ENCODE peak calls at places on chromosomes 12 and 14, in ten cellular contexts. F, N, J, V, U, A, Q, P, O and T are unnamed samples.

GRCh38 chr12:113186033-113186365 is 478 bp downstream of the RITA1 start:
- DNase-seq in Q (no peak), U (no peak), J (no peak), P (no peak), A (no peak), V (peak), F (no peak), N (no peak), O (peak), T (no peak)

GRCh38 chr14:68795602-68796417 is 2.9 kb upstream of the ZFP36L1 start:
- DNase-seq in F (peak), V (peak), O (no peak), P (peak), J (no peak), N (peak), A (peak), U (peak), Q (peak), T (no peak)

GRCh38 chr14:95891742-95892141 is 15.1 kb downstream of the TUNAR start:
- DNase-seq in F (no peak), J (peak), O (no peak), N (no peak), U (no peak), P (no peak), V (peak), A (no peak), Q (no peak), T (peak)

GRCh38 chr12:28583771-28584261 is 393.6 kb downstream of the CCDC91 start:
- DNase-seq in Q (no peak), A (no peak), J (no peak), N (no peak), F (no peak), P (no peak), O (peak), U (no peak), V (peak), T (no peak)

GRCh38 chr12:724194-724855 is 28.1 kb upstream of the WNK1 start:
- DNase-seq in Q (no peak), J (peak), F (no peak), P (no peak), O (peak), N (no peak), U (no peak), A (no peak), V (no peak), T (no peak)

GRCh38 chr12:83656004-83656403 is 969.3 kb downstream of the TMTC2 start:
- DNase-seq in Q (no peak), P (no peak), F (no peak), U (no peak), N (no peak), J (no peak), V (no peak), A (no peak), O (no peak), T (no peak)

GRCh38 chr12:127559349-127560040 is 707.5 kb upstream of the TMEM132C start:
- DNase-seq in A (peak), Q (no peak), O (peak), F (peak), P (peak), J (no peak), N (peak), U (peak), V (peak), T (peak)

GRCh38 chr12:67667276-67668073 is 18.9 kb downstream of the DYRK2 start:
- DNase-seq in F (peak), O (no peak), A (peak), V (no peak), P (peak), J (no peak), U (no peak), N (peak), Q (peak), T (no peak)

GRCh38 chr12:124747426-124748161 is 116.1 kb downstream of the SCARB1 start:
- DNase-seq in J (no peak), Q (no peak), O (peak), P (no peak), U (no peak), V (peak), N (no peak), A (no peak), F (peak), T (peak)

GRCh38 chr12:1605129-1606020 is 11.0 kb upstream of the FBXL14 start:
- DNase-seq in O (peak), J (peak), V (peak), A (peak), Q (peak), N (peak), P (peak), F (peak), U (peak), T (peak)

GRCh38 chr12:113854385-113855136 is 111.6 kb downstream of the RBM19 start:
- DNase-seq in J (no peak), A (no peak), Q (no peak), F (no peak), U (peak), N (peak), P (peak), O (no peak), V (no peak), T (no peak)

GRCh38 chr12:89432396-89432795 is 80.1 kb upstream of the DUSP6 start:
- DNase-seq in O (no peak), U (no peak), Q (no peak), N (no peak), F (no peak), J (no peak), P (no peak), A (no peak), V (no peak), T (no peak)

GRCh38 chr14:86858043-86858442 is 1134.9 kb downstream of the GALC start:
- DNase-seq in O (no peak), A (no peak), U (no peak), Q (no peak), J (no peak), V (peak), P (no peak), N (no peak), F (no peak), T (no peak)

GRCh38 chr14:23789696-23790095 is 153.5 kb downstream of the DHRS2 start:
- DNase-seq in O (no peak), A (no peak), Q (no peak), V (no peak), N (no peak), U (no peak), J (no peak), P (no peak), F (no peak), T (no peak)

GRCh38 chr14:77955816-77956796 is 156.2 kb downstream of the ADCK1 start:
- DNase-seq in J (no peak), O (no peak), Q (no peak), U (no peak), N (no peak), V (no peak), F (no peak), A (no peak), P (no peak), T (no peak)

GRCh38 chr12:110317921-110318320 is 36.9 kb downstream of the ATP2A2 start:
- DNase-seq in U (no peak), J (no peak), O (no peak), Q (no peak), P (no peak), A (no peak), V (peak), F (no peak), N (no peak), T (no peak)

GRCh38 chr14:91350813-91351507 is 66.7 kb downstream of the CCDC88C start:
- DNase-seq in A (no peak), V (no peak), F (no peak), U (no peak), Q (no peak), N (no peak), O (peak), P (no peak), J (no peak), T (peak)

GRCh38 chr14:69328765-69329164 is 68.8 kb downstream of the GALNT16 start:
- DNase-seq in O (no peak), F (no peak), N (no peak), U (no peak), J (no peak), P (no peak), V (no peak), Q (no peak), A (no peak), T (no peak)

GRCh38 chr12:96392397-96392796 is 7.8 kb downstream of the CDK17 start:
- DNase-seq in N (no peak), V (no peak), J (no peak), P (no peak), F (no peak), O (no peak), U (no peak), A (no peak), Q (no peak), T (no peak)

GRCh38 chr12:116599285-116600122 is 40.3 kb downstream of the MAP1LC3B2 start:
- DNase-seq in U (peak), J (peak), P (peak), V (peak), Q (peak), F (peak), N (peak), A (peak), O (peak), T (peak)

GRCh38 chr12:102119674-102120563 is at the start of the genes NUP37 and PARPBP:
- DNase-seq in O (peak), V (peak), F (peak), N (peak), U (peak), J (peak), P (peak), A (peak), Q (peak), T (peak)
- TF ChIP-seq POLR2A in O (peak), V (peak), F (peak), N (peak), U (peak), J (peak), P (peak), A (no peak), Q (peak), T (peak)

GRCh38 chr14:75123991-75124390 is 2.9 kb downstream of the NEK9 start:
- DNase-seq in F (peak), V (peak), A (no peak), P (no peak), N (peak), U (peak), O (peak), J (peak), Q (no peak), T (peak)
- TF ChIP-seq POLR2A in F (no peak), V (no peak), A (no peak), P (no peak), N (no peak), U (no peak), O (no peak), J (no peak), Q (no peak), T (no peak)

GRCh38 chr12:6925543-6926279 is 2.0 kb upstream of the ATN1 start:
- DNase-seq in A (peak), F (peak), O (no peak), N (peak), V (peak), J (peak), U (no peak), Q (peak), P (peak), T (peak)
- TF ChIP-seq POLR2A in A (no peak), F (no peak), O (no peak), N (peak), V (no peak), J (peak), U (no peak), Q (no peak), P (peak), T (peak)

GRCh38 chr14:99479160-99479902 is 1.3 kb downstream of the SETD3 start:
- DNase-seq in A (no peak), N (no peak), Q (no peak), J (no peak), U (no peak), O (no peak), P (peak), V (peak), F (no peak), T (no peak)

GRCh38 chr14:99478133-99478532 is 2.5 kb downstream of the SETD3 start:
- DNase-seq in O (no peak), N (no peak), P (no peak), J (no peak), U (no peak), V (no peak), Q (no peak), F (no peak), A (no peak), T (no peak)

GRCh38 chr14:99481745-99482099 is 513 bp downstream of the CCNK start:
- DNase-seq in F (no peak), J (no peak), Q (no peak), A (no peak), O (peak), U (no peak), P (peak), V (peak), N (no peak), T (no peak)

GRCh38 chr14:99480856-99481744 is at the start of the genes CCNK and SETD3:
- DNase-seq in V (peak), J (peak), Q (peak), A (peak), N (peak), P (peak), F (peak), U (peak), O (peak), T (peak)

DNA sequence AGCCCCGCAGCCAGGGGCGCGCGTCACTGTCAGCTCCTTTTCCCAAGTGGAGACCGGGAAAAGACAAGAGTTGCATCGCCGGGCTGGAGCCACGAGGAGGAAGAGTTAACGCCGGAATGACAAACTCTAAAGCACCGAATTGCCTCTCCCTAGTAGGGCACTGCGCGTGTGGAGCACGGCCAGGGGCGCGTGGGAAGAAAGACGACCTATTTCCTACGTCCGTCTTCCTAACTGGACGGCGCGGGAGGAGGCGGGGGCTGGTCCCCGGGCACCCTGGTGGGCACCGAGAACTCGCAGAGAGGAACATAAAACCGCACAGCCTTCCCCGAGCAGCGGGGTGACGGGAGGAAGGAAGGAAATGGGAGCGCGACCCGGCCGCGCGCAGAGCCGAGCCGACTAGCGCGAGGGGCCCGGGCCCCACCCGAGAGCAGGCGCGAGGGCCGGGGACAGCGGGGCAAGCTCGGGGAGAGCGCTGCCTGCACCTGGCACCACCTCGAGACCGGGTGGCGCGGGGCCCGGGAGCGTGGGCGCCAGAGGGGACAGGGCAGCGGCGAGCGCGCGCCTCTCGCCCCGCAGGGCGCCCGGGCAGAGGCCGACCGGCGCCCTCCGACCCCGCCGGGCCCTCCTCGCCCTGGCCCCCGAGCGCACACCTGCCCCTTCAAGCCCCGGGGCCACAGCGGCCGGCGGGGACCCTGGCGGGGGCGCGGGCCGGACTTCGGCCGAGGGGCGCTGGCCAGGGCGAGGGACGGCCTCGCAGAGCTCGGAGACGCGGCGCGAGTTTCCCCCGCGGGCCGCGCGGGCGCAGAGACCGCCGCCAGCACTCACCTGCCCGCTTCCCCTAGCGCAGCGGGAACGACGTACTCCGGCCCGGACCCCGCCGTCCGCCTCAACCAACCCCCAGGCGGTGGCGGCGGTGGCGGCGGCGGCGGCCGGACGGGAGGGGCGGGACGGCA is 480 bp downstream of the SETD3 start:
- DNase-seq in V (peak), N (peak), A (peak), U (peak), F (peak), O (peak), Q (peak), J (peak), P (peak), T (peak)
- TF ChIP-seq POLR2A in V (peak), N (peak), A (no peak), U (no peak), F (peak), O (peak), Q (peak), J (no peak), P (peak), T (peak)

DNA sequence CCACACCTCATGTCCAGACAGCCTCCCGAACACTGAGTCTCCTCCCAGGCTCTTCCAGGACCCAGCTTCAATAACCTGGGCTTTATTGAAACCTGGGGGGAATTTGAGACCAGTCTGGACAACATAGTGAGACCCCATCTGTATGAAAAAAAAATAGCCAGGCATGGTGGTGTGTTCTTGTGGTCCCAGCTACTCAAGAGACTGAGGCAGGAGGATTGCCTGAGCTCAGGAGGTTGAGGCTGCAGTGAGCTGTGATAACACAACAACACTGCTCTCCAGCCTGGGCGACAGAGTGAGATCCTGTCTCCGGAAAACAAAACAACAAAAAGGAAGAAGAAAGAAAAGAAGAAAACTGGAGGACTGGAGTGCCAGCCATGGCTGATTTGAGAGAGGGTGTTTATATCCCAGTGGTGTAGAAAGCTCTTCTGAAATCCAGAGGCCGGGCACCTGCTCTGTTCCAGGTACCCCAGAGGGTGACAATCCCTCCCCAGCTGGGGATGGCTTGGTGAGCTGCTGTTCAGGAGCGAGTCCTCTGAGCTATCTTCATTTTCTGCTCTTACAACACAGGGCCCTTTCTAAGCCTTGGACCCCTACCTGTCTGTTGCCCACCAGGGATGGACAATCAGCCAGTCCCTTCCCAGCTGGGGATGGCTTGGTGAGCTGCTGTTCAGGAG is 6.0 kb upstream of the PGF start:
- DNase-seq in V (no peak), U (no peak), N (no peak), O (no peak), F (no peak), Q (no peak), P (no peak), J (no peak), A (no peak), T (no peak)
- TF ChIP-seq POLR2A in V (no peak), U (no peak), N (no peak), O (no peak), F (no peak), Q (no peak), P (no peak), J (no peak), A (no peak), T (no peak)

GRCh38 chr12:108804361-108804949 is 52.9 kb downstream of the SSH1 start:
- DNase-seq in A (no peak), O (no peak), F (peak), U (no peak), J (no peak), Q (no peak), V (peak), N (peak), P (no peak), T (no peak)

GRCh38 chr12:108801736-108802665 is 55.4 kb downstream of the SSH1 start:
- DNase-seq in P (no peak), F (peak), O (no peak), N (no peak), J (no peak), Q (no peak), U (no peak), A (no peak), V (peak), T (no peak)

GRCh38 chr12:108802666-108803036 is 54.7 kb downstream of the SSH1 start:
- DNase-seq in N (no peak), P (no peak), A (no peak), Q (no peak), O (no peak), U (no peak), J (no peak), F (no peak), V (peak), T (no peak)

GRCh38 chr12:108805136-108805535 is 52.2 kb downstream of the SSH1 start:
- DNase-seq in J (no peak), O (no peak), N (no peak), P (no peak), Q (no peak), F (no peak), U (no peak), V (peak), A (no peak), T (no peak)

DNA sequence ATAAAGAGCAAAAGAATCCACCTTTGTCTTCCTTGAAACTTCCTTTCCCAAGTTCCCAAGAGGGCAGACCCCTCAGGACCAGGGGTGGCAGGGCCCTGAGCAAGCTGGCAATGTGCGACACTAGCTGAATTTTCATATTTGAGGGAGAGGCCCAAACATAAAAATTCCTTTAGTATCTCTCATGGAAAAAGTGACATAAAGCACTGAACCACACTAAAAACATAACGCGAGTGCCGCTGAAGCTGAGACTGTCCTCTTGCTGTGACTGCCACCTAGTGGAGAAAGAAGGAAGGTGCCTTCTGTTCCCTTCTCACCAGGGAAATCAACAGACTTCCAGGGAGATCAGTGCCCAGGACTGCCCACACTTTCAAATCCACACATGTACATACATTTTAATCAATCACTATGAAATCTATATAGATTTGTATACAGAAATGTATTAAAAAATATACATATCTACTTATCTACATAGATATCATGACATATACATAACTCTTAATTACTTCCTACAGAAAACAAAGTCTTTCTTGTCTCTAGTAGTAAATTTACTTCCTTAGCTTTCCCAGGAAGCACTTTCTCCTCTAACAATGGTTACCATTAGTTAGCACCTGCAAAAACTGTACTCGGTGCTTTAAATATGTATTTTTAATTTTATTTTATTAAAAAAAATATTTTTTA is 53.8 kb downstream of the SSH1 start:
- DNase-seq in Q (peak), F (peak), A (peak), V (peak), N (peak), U (peak), P (peak), O (peak), J (peak), T (peak)
- TF ChIP-seq POLR2A in Q (no peak), F (no peak), A (no peak), V (peak), N (no peak), U (no peak), P (no peak), O (no peak), J (no peak), T (no peak)